ENCODE peak calls at places on chromosomes 4 and X, in six cellular contexts. One of them, this sample, is unnamed.

GRCh38 chr4:122635205-122635604 is 14.3 kb upstream of the IL21 start:
- DNase-seq in naive thymus-derived CD8-positive, alpha-beta T cell: no peak
- DNase-seq in stimulated activated CD8-positive, alpha-beta memory T cell treated with anti-CD3 and anti-CD28 coated beads, Interleukin-4, amount 100 ng/mL, for 48 hours: no peak
- DNase-seq in natural killer cell: no peak
- DNase-seq in fibroblast of lung: no peak
- DNase-seq in astrocyte: no peak
- DNase-seq in this sample: no peak

GRCh38 chr4:173367946-173368345 is 2.8 kb upstream of the SAP30 start:
- DNase-seq in stimulated activated CD8-positive, alpha-beta memory T cell treated with anti-CD3 and anti-CD28 coated beads, Interleukin-4, amount 100 ng/mL, for 48 hours: no peak
- DNase-seq in natural killer cell: no peak
- DNase-seq in fibroblast of lung: peak; percentile 36
- DNase-seq in naive thymus-derived CD8-positive, alpha-beta T cell: no peak
- DNase-seq in astrocyte: peak; percentile 14
- DNase-seq in this sample: peak; percentile 32

GRCh38 chrX:19382500-19383145 is 38.9 kb downstream of the PDHA1 start:
- DNase-seq in stimulated activated CD8-positive, alpha-beta memory T cell treated with anti-CD3 and anti-CD28 coated beads, Interleukin-4, amount 100 ng/mL, for 48 hours: peak; percentile 75
- DNase-seq in natural killer cell: peak; percentile 17
- DNase-seq in astrocyte: no peak
- DNase-seq in naive thymus-derived CD8-positive, alpha-beta T cell: peak; percentile 37
- DNase-seq in fibroblast of lung: peak; percentile 37
- DNase-seq in this sample: peak; percentile 16

GRCh38 chr4:53591372-53591892 is at the start of gene LNX1:
- DNase-seq in fibroblast of lung: no peak
- DNase-seq in stimulated activated CD8-positive, alpha-beta memory T cell treated with anti-CD3 and anti-CD28 coated beads, Interleukin-4, amount 100 ng/mL, for 48 hours: no peak
- DNase-seq in astrocyte: no peak
- DNase-seq in natural killer cell: no peak
- DNase-seq in naive thymus-derived CD8-positive, alpha-beta T cell: no peak
- DNase-seq in this sample: no peak

GRCh38 chr4:12555011-12555410 is 929.1 kb downstream of the RAB28 start:
- DNase-seq in astrocyte: peak; percentile 0
- DNase-seq in stimulated activated CD8-positive, alpha-beta memory T cell treated with anti-CD3 and anti-CD28 coated beads, Interleukin-4, amount 100 ng/mL, for 48 hours: no peak
- DNase-seq in naive thymus-derived CD8-positive, alpha-beta T cell: no peak
- DNase-seq in natural killer cell: no peak
- DNase-seq in fibroblast of lung: peak; percentile 39
- DNase-seq in this sample: no peak

GRCh38 chrX:150848914-150849365 is 49.5 kb downstream of the CD99L2 start:
- DNase-seq in stimulated activated CD8-positive, alpha-beta memory T cell treated with anti-CD3 and anti-CD28 coated beads, Interleukin-4, amount 100 ng/mL, for 48 hours: no peak
- DNase-seq in fibroblast of lung: no peak
- DNase-seq in natural killer cell: no peak
- DNase-seq in astrocyte: no peak
- DNase-seq in naive thymus-derived CD8-positive, alpha-beta T cell: no peak
- DNase-seq in this sample: no peak

GRCh38 chrX:40579880-40580536 is 762 bp upstream of the ATP6AP2 start:
- DNase-seq in astrocyte: no peak
- DNase-seq in fibroblast of lung: no peak
- DNase-seq in naive thymus-derived CD8-positive, alpha-beta T cell: no peak
- DNase-seq in natural killer cell: no peak
- DNase-seq in stimulated activated CD8-positive, alpha-beta memory T cell treated with anti-CD3 and anti-CD28 coated beads, Interleukin-4, amount 100 ng/mL, for 48 hours: no peak
- DNase-seq in this sample: no peak

GRCh38 chr4:161206528-161207080 is 957.2 kb downstream of the FSTL5 start:
- DNase-seq in stimulated activated CD8-positive, alpha-beta memory T cell treated with anti-CD3 and anti-CD28 coated beads, Interleukin-4, amount 100 ng/mL, for 48 hours: no peak
- DNase-seq in astrocyte: no peak
- DNase-seq in natural killer cell: no peak
- DNase-seq in naive thymus-derived CD8-positive, alpha-beta T cell: no peak
- DNase-seq in fibroblast of lung: no peak
- DNase-seq in this sample: no peak

GRCh38 chr4:3210467-3210866 is 38.5 kb upstream of the MSANTD1 start:
- DNase-seq in naive thymus-derived CD8-positive, alpha-beta T cell: no peak
- DNase-seq in fibroblast of lung: no peak
- DNase-seq in natural killer cell: no peak
- DNase-seq in stimulated activated CD8-positive, alpha-beta memory T cell treated with anti-CD3 and anti-CD28 coated beads, Interleukin-4, amount 100 ng/mL, for 48 hours: no peak
- DNase-seq in astrocyte: no peak
- DNase-seq in this sample: no peak

GRCh38 chr4:152224872-152225420 is 310.9 kb downstream of the FBXW7 start:
- DNase-seq in naive thymus-derived CD8-positive, alpha-beta T cell: no peak
- DNase-seq in stimulated activated CD8-positive, alpha-beta memory T cell treated with anti-CD3 and anti-CD28 coated beads, Interleukin-4, amount 100 ng/mL, for 48 hours: no peak
- DNase-seq in astrocyte: no peak
- DNase-seq in fibroblast of lung: no peak
- DNase-seq in natural killer cell: no peak
- DNase-seq in this sample: no peak

GRCh38 chr4:109998867-109999303 is 86.2 kb downstream of the EGF start:
- DNase-seq in natural killer cell: no peak
- DNase-seq in fibroblast of lung: peak; percentile 71
- DNase-seq in naive thymus-derived CD8-positive, alpha-beta T cell: peak; percentile 48
- DNase-seq in astrocyte: peak; percentile 33
- DNase-seq in stimulated activated CD8-positive, alpha-beta memory T cell treated with anti-CD3 and anti-CD28 coated beads, Interleukin-4, amount 100 ng/mL, for 48 hours: no peak
- DNase-seq in this sample: peak; percentile 50

GRCh38 chrX:111182938-111183337 is 86.9 kb downstream of the PAK3 start:
- DNase-seq in natural killer cell: no peak
- DNase-seq in astrocyte: no peak
- DNase-seq in fibroblast of lung: no peak
- DNase-seq in naive thymus-derived CD8-positive, alpha-beta T cell: no peak
- DNase-seq in stimulated activated CD8-positive, alpha-beta memory T cell treated with anti-CD3 and anti-CD28 coated beads, Interleukin-4, amount 100 ng/mL, for 48 hours: no peak
- DNase-seq in this sample: peak; percentile 24

GRCh38 chrX:389021-389441 is 2.3 kb upstream of the PPP2R3B start:
- DNase-seq in natural killer cell: no peak
- DNase-seq in naive thymus-derived CD8-positive, alpha-beta T cell: no peak
- DNase-seq in stimulated activated CD8-positive, alpha-beta memory T cell treated with anti-CD3 and anti-CD28 coated beads, Interleukin-4, amount 100 ng/mL, for 48 hours: no peak
- DNase-seq in astrocyte: no peak
- DNase-seq in fibroblast of lung: no peak
- DNase-seq in this sample: no peak

GRCh38 chrX:16869393-16870094 is 618 bp downstream of the RBBP7 start:
- DNase-seq in fibroblast of lung: no peak
- DNase-seq in astrocyte: no peak
- DNase-seq in stimulated activated CD8-positive, alpha-beta memory T cell treated with anti-CD3 and anti-CD28 coated beads, Interleukin-4, amount 100 ng/mL, for 48 hours: peak; percentile 57
- DNase-seq in naive thymus-derived CD8-positive, alpha-beta T cell: peak; percentile 54
- DNase-seq in natural killer cell: peak; percentile 56
- DNase-seq in this sample: peak; percentile 10

GRCh38 chrX:53714580-53715335 is 28.2 kb upstream of the HUWE1 start:
- DNase-seq in naive thymus-derived CD8-positive, alpha-beta T cell: peak; percentile 37
- DNase-seq in natural killer cell: peak; percentile 33
- DNase-seq in fibroblast of lung: peak; percentile 37
- DNase-seq in astrocyte: peak; percentile 54
- DNase-seq in stimulated activated CD8-positive, alpha-beta memory T cell treated with anti-CD3 and anti-CD28 coated beads, Interleukin-4, amount 100 ng/mL, for 48 hours: peak; percentile 68
- DNase-seq in this sample: no peak

GRCh38 chrX:137278825-137279224 is 245.0 kb upstream of the GPR101 start:
- DNase-seq in astrocyte: no peak
- DNase-seq in naive thymus-derived CD8-positive, alpha-beta T cell: no peak
- DNase-seq in stimulated activated CD8-positive, alpha-beta memory T cell treated with anti-CD3 and anti-CD28 coated beads, Interleukin-4, amount 100 ng/mL, for 48 hours: no peak
- DNase-seq in fibroblast of lung: no peak
- DNase-seq in natural killer cell: no peak
- DNase-seq in this sample: no peak

GRCh38 chr4:2744576-2745270 is 11.4 kb downstream of the TNIP2 start:
- DNase-seq in fibroblast of lung: no peak
- DNase-seq in natural killer cell: no peak
- DNase-seq in astrocyte: no peak
- DNase-seq in stimulated activated CD8-positive, alpha-beta memory T cell treated with anti-CD3 and anti-CD28 coated beads, Interleukin-4, amount 100 ng/mL, for 48 hours: no peak
- DNase-seq in naive thymus-derived CD8-positive, alpha-beta T cell: no peak
- DNase-seq in this sample: no peak

GRCh38 chrX:123215397-123216089 is 31.5 kb downstream of the GRIA3 start:
- DNase-seq in natural killer cell: no peak
- DNase-seq in naive thymus-derived CD8-positive, alpha-beta T cell: no peak
- DNase-seq in fibroblast of lung: no peak
- DNase-seq in astrocyte: no peak
- DNase-seq in stimulated activated CD8-positive, alpha-beta memory T cell treated with anti-CD3 and anti-CD28 coated beads, Interleukin-4, amount 100 ng/mL, for 48 hours: no peak
- DNase-seq in this sample: no peak

GRCh38 chr4:68359508-68359907 is 9.6 kb upstream of the YTHDC1 start:
- DNase-seq in naive thymus-derived CD8-positive, alpha-beta T cell: no peak
- DNase-seq in astrocyte: no peak
- DNase-seq in fibroblast of lung: no peak
- DNase-seq in natural killer cell: no peak
- DNase-seq in stimulated activated CD8-positive, alpha-beta memory T cell treated with anti-CD3 and anti-CD28 coated beads, Interleukin-4, amount 100 ng/mL, for 48 hours: no peak
- DNase-seq in this sample: no peak

GRCh38 chrX:38800981-38801845 is at the start of gene MID1IP1:
- DNase-seq in astrocyte: peak; percentile 80
- DNase-seq in naive thymus-derived CD8-positive, alpha-beta T cell: peak; percentile 80
- DNase-seq in stimulated activated CD8-positive, alpha-beta memory T cell treated with anti-CD3 and anti-CD28 coated beads, Interleukin-4, amount 100 ng/mL, for 48 hours: peak; percentile 76
- DNase-seq in fibroblast of lung: peak; percentile 93
- DNase-seq in natural killer cell: peak; percentile 46
- DNase-seq in this sample: peak; percentile 90

GRCh38 chr4:78673258-78673817 is 102.8 kb upstream of the BMP2K start:
- DNase-seq in stimulated activated CD8-positive, alpha-beta memory T cell treated with anti-CD3 and anti-CD28 coated beads, Interleukin-4, amount 100 ng/mL, for 48 hours: no peak
- DNase-seq in astrocyte: no peak
- DNase-seq in fibroblast of lung: no peak
- DNase-seq in naive thymus-derived CD8-positive, alpha-beta T cell: no peak
- DNase-seq in natural killer cell: no peak
- DNase-seq in this sample: no peak

GRCh38 chrX:72609313-72609712 is 36.7 kb upstream of the HDAC8 start:
- DNase-seq in fibroblast of lung: peak; percentile 12
- DNase-seq in natural killer cell: no peak
- DNase-seq in stimulated activated CD8-positive, alpha-beta memory T cell treated with anti-CD3 and anti-CD28 coated beads, Interleukin-4, amount 100 ng/mL, for 48 hours: no peak
- DNase-seq in astrocyte: no peak
- DNase-seq in naive thymus-derived CD8-positive, alpha-beta T cell: no peak
- DNase-seq in this sample: no peak